ENCODE peak calls at places on chromosomes 5 and 9, in seven cellular contexts. N is AG04450; R is RPMI8226; C is endothelial cell of umbilical vein; L is activated T-helper 1 cell treated with anti-CD3 and anti-CD28 coated beads, Interleukin-2, amount 50 U/mL, for 16 hours; T is GM23248; F is activated effector memory CD4-positive, alpha-beta T cell treated with Interleukin-2 at 50 U/mL for 16 hours. D is an unnamed sample.

GRCh38 chr5:56490971-56491468 is 257.9 kb upstream of the ANKRD55 start:
- DNase-seq in N (no peak), R (no peak), C (no peak), L (no peak), T (no peak), F (no peak), D (no peak)

GRCh38 chr5:167688731-167689130 is 602.7 kb upstream of the WWC1 start:
- DNase-seq in N (no peak), R (no peak), C (no peak), L (no peak), T (peak; percentile 58), F (no peak), D (no peak)

GRCh38 chr5:121144764-121145163 is 680.7 kb downstream of the PRR16 start:
- DNase-seq in N (no peak), R (no peak), C (peak; percentile 68), L (no peak), T (peak; percentile 26), F (no peak), D (no peak)

GRCh38 chr5:135065306-135066265 is 31.6 kb upstream of the PITX1 start:
- DNase-seq in N (no peak), R (no peak), C (no peak), L (no peak), T (no peak), F (no peak), D (no peak)

GRCh38 chr5:133742370-133743036 is 130.2 kb upstream of the FSTL4 start:
- DNase-seq in N (no peak), R (peak; percentile 27), C (no peak), L (no peak), T (no peak), F (no peak), D (peak; percentile 10)

GRCh38 chr9:88173378-88173999 is 35.2 kb upstream of the SPATA31C2 start:
- DNase-seq in N (peak; percentile 23), R (peak; percentile 60), C (peak; percentile 74), L (no peak), T (peak; percentile 77), F (peak; percentile 14), D (peak; percentile 53)

GRCh38 chr9:72151099-72151498 is 1.9 kb downstream of the GDA start:
- DNase-seq in N (no peak), R (no peak), C (no peak), L (no peak), T (no peak), F (no peak), D (no peak)

GRCh38 chr5:135015942-135016341 is 18.1 kb downstream of the PITX1 start:
- DNase-seq in N (no peak), R (no peak), C (no peak), L (no peak), T (no peak), F (no peak), D (no peak)

GRCh38 chr9:117704024-117704575 is at the start of gene TLR4:
- DNase-seq in N (no peak), R (peak; percentile 90), C (peak; percentile 99), L (no peak), T (peak; percentile 83), F (no peak), D (peak; percentile 69)

GRCh38 chr5:93330506-93330905 is 250.5 kb downstream of the NR2F1-AS1 start:
- DNase-seq in N (no peak), R (no peak), C (no peak), L (no peak), T (peak; percentile 78), F (no peak), D (no peak)

GRCh38 chr5:144484124-144484897 is 313.6 kb downstream of the KCTD16 start:
- DNase-seq in N (peak; percentile 4), R (no peak), C (peak; percentile 39), L (no peak), T (peak; percentile 89), F (no peak), D (no peak)

GRCh38 chr9:133844876-133845658 is 106.9 kb upstream of the SARDH start:
- DNase-seq in N (no peak), R (no peak), C (peak; percentile 86), L (no peak), T (no peak), F (no peak), D (no peak)

GRCh38 chr9:90165281-90165680 is 477.3 kb downstream of the DIRAS2 start:
- DNase-seq in N (no peak), R (no peak), C (no peak), L (no peak), T (no peak), F (no peak), D (no peak)